ENCODE peak calls at places on chromosomes 1 and 21, in nine cellular contexts. P, R, W, N, S, U, H, X and Z are unnamed samples.

GRCh38 chr1:11473635-11474034 is 5.3 kb upstream of the DISP3 start:
- DNase-seq in P (peak; percentile 5), N (peak; percentile 57), S (no peak), R (peak; percentile 27), U (peak; percentile 88), H (no peak), X (peak; percentile 20), W (no peak), Z (peak; percentile 20)

GRCh38 chr1:91098299-91098901 is 76.6 kb upstream of the ZNF644 start:
- DNase-seq in U (no peak), R (no peak), S (no peak), H (no peak), W (no peak), X (no peak), P (no peak), N (peak; percentile 17), Z (peak; percentile 5)

GRCh38 chr1:107135466-107135865 is 5.4 kb upstream of the NTNG1 start:
- DNase-seq in R (peak; percentile 62), X (no peak), W (no peak), P (peak; percentile 36), N (peak; percentile 54), S (no peak), U (peak; percentile 83), H (no peak), Z (peak; percentile 13)

GRCh38 chr1:27007909-27008582 is 4.6 kb downstream of the TENT5B start:
- DNase-seq in X (no peak), W (no peak), P (no peak), H (no peak), R (no peak), U (no peak), N (no peak), S (no peak), Z (no peak)

GRCh38 chr21:33075596-33076195 is 5.8 kb downstream of the OLIG1 start:
- DNase-seq in R (no peak), S (no peak), W (no peak), X (no peak), U (no peak), P (no peak), N (no peak), H (no peak), Z (no peak)

GRCh38 chr1:223707270-223708000 is 4.9 kb upstream of the CAPN2 start:
- DNase-seq in U (no peak), X (peak; percentile 75), R (peak; percentile 85), H (peak; percentile 50), N (peak; percentile 90), S (no peak), P (peak; percentile 100), W (no peak), Z (peak; percentile 99)

GRCh38 chr1:47756006-47756405 is 241.2 kb downstream of the TRABD2B start:
- DNase-seq in H (no peak), N (no peak), W (no peak), U (no peak), P (no peak), R (no peak), S (no peak), X (no peak), Z (no peak)

GRCh38 chr1:208243851-208244583 is at the start of gene PLXNA2:
- DNase-seq in X (peak; percentile 46), U (peak; percentile 84), R (peak; percentile 90), N (peak; percentile 84), S (peak; percentile 30), W (peak; percentile 21), P (peak; percentile 52), H (peak; percentile 89), Z (peak; percentile 75)